ENCODE peak calls at places on chromosomes 11 and 22, in five cellular contexts. I is CD4-positive, CD25-positive, alpha-beta regulatory T cell; A is body of pancreas; G is ovary; V is fibroblast of villous mesenchyme. T is an unnamed sample.

GRCh38 chr11:8707541-8708270 is 25.1 kb downstream of the RPL27A start:
- DNase-seq in I (no peak), A (peak; percentile 95), G (peak; percentile 67), V (no peak), T (no peak)

GRCh38 chr11:82902086-82902485 is 550 bp downstream of the DDIAS start:
- DNase-seq in I (no peak), A (no peak), G (no peak), V (no peak), T (no peak)

GRCh38 chr11:124920870-124921609 is 2.0 kb downstream of the HEPN1 start:
- DNase-seq in I (peak; percentile 69), A (peak; percentile 70), G (peak; percentile 86), V (peak; percentile 76), T (no peak)

GRCh38 chr11:47333886-47334443 is 18.5 kb downstream of the MYBPC3 start:
- DNase-seq in I (no peak), A (no peak), G (no peak), V (no peak), T (no peak)

GRCh38 chr22:49934144-49934890 is 15.9 kb downstream of the CRELD2 start:
- DNase-seq in I (no peak), A (peak; percentile 87), G (peak; percentile 65), V (peak; percentile 59), T (no peak)

GRCh38 chr22:38098410-38099249 is 11.9 kb downstream of the BAIAP2L2 start:
- DNase-seq in I (no peak), A (no peak), G (no peak), V (peak; percentile 35), T (no peak)

GRCh38 chr22:41094036-41094435 is 1.6 kb downstream of the EP300 start:
- DNase-seq in I (no peak), A (no peak), G (no peak), V (peak; percentile 39), T (no peak)

GRCh38 chr11:37072538-37072937 is 474.5 kb upstream of the RAG2 start:
- DNase-seq in I (no peak), A (no peak), G (no peak), V (no peak), T (no peak)

GRCh38 chr11:2445107-2445947 is 519 bp downstream of the KCNQ1 start:
- DNase-seq in I (peak; percentile 37), A (peak; percentile 51), G (no peak), V (no peak), T (no peak)

GRCh38 chr11:102318469-102318868 is 1.2 kb downstream of the BIRC3 start:
- DNase-seq in I (peak; percentile 73), A (no peak), G (no peak), V (no peak), T (no peak)

GRCh38 chr22:49918911-49919881 is 762 bp downstream of the CRELD2 start:
- DNase-seq in I (no peak), A (peak; percentile 22), G (no peak), V (no peak), T (no peak)

GRCh38 chr11:128690746-128691091 is 3.2 kb upstream of the FLI1 start:
- DNase-seq in I (no peak), A (no peak), G (no peak), V (no peak), T (no peak)
- H3K4me3 ChIP-seq in I (no peak overlapping the region), A (no peak overlapping the region), G (no peak overlapping the region), V (no peak overlapping the region), T (no peak overlapping the region)

DNA sequence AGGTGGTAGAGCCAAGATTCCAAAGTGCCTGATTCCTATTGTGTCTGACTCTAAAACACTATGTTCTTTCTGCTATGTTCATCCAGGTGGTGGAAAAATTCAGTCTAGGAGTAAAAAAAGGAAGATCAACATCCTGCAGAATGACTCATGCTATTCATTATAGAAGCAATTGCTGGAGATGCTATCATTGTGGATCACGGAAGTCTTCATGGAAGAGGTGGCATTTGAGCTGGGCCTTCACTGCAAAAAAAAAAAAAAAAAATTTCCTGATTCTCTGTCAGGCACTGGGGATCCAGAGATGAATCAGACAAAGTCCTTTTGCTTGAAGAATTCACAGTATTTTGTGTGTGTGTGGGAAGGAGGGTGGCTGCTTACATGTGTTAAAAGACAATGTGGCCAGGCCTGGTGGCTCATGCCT is 1.4 kb upstream of the UVRAG start:
- DNase-seq in I (no peak), A (no peak), G (no peak), V (no peak), T (no peak)
- H3K4me3 ChIP-seq in I (no peak overlapping the region), A (no peak overlapping the region), G (no peak overlapping the region), V (no peak overlapping the region), T (no peak overlapping the region)

GRCh38 chr11:70661763-70662501 is 263.6 kb downstream of the CTTN start:
- DNase-seq in I (no peak), A (no peak), G (no peak), V (no peak), T (no peak)

GRCh38 chr11:70660889-70661197 is 262.5 kb downstream of the CTTN start:
- DNase-seq in I (no peak), A (no peak), G (no peak), V (no peak), T (no peak)

GRCh38 chr11:70662691-70663098 is 264.4 kb downstream of the CTTN start:
- DNase-seq in I (no peak), A (no peak), G (no peak), V (no peak), T (no peak)

GRCh38 chr11:70663815-70664214 is 265.5 kb downstream of the CTTN start:
- DNase-seq in I (no peak), A (no peak), G (no peak), V (no peak), T (peak; percentile 4)

DNA sequence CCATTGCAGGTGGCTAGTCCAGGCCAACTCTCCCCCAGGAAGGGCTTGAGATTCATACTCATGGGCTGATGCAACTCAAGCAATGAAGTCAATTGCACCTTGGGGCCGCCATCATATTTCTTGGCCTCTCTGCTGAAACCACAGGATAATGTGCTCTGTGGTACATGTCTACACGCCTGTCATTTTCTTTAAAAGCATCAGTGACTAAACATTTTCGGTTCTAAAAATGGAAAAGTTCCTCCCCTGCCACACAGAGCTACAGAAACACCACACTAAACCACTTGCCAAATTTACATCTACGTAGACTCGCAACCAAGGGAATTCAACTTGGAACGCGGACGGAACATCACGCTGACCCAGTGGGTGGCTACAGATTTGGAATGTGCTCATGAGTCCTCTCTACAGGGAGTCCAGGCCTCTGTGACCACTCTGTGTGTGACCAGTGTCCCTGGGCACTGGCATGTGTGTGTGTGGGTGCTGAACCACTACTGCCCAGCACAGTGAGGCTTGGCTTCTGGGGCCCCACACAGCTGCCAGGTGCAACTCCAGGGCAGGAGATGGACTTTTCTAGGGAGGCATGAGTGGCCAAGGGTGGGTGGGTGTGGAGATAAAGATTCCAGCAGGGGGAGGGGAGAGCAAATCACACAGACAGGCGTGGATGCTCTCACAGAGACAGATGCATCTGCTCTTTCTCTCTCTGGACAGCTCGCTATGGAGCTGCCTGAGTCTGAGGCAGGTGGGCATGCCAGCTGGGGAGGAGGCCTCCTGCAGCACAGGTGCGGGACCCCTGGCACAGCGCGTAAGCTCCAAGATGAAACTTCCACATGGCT is 261.9 kb downstream of the CTTN start:
- DNase-seq in I (no peak), A (no peak), G (no peak), V (no peak), T (no peak)
- H3K4me3 ChIP-seq in I (no peak overlapping the region), A (no peak overlapping the region), G (no peak overlapping the region), V (no peak overlapping the region), T (no peak overlapping the region)

GRCh38 chr11:44780940-44781631 is 54.3 kb downstream of the TSPAN18 start:
- DNase-seq in I (no peak), A (no peak), G (no peak), V (peak; percentile 93), T (no peak)
- H3K4me3 ChIP-seq in I (no peak overlapping the region), A (no peak overlapping the region), G (no peak overlapping the region), V (no peak overlapping the region), T (no peak overlapping the region)

DNA sequence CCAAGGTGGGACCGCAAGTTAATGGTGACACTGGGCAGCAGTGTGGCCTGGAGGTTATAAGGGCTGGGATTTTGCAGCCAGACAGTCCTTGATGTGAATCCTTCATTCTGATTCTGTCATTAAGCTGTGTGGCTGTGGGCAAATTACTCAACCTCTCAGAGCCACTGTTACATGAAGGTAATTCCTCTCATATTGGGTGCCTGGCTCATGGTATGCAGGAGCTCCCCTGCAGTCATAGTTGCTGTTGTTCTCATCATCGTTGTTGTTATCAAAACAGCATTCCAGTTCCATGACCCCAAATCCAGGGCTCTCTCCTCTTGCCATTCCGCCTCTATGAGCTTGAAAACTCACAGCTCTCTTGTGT is 1.5 kb downstream of the RAB36 start:
- DNase-seq in I (no peak), A (no peak), G (no peak), V (no peak), T (no peak)
- H3K4me3 ChIP-seq in I (no peak overlapping the region), A (no peak overlapping the region), G (no peak overlapping the region), V (no peak overlapping the region), T (peak overlapping the region; percentile 8)

DNA sequence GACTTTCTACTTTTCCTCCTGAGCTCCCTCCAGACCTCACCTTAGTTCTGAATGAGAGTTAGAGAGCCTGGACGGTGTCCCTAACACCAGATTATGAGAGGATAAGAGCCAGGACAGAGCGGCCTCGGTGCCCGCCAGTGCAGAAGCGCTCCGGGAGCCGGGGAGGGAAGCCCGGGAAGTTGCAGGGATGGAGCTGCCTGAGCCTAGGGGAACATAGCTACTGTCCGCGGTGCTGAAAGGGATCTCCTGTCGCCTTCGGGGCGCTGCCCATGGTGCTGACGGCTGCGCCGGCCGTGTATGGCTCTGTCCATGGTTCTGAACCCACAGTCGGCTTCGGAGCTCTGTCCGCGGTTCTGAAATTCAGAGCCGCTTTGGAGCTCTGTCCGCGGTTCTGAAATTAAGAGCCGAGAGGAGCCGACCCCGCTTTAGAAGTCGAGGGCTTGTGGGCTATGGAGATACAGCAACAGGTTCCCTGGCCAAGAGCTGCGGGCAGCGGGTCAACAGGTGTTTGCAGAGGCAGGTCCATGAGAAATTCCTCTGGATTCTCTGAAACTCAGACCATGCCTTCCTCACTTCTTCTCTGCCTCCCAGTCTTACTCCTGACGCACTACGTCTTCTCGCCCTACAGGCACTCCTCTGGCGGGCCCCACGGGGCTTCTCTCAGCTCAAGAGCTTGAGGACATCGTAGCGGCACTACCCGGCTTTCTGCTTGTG is 814 bp downstream of the NPAS4 start:
- DNase-seq in I (peak; percentile 86), A (peak; percentile 94), G (peak; percentile 97), V (peak; percentile 93), T (peak; percentile 63)
- H3K4me3 ChIP-seq in I (no peak overlapping the region), A (no peak overlapping the region), G (no peak overlapping the region), V (no peak overlapping the region), T (no peak overlapping the region)